ENCODE peak calls at places on chromosome 21, in six cellular contexts. G is H1, P is K562, J is HepG2, T is GM23338, F is GM12878. U is an unnamed sample.

GRCh38 chr21:34983680-34984086 is 65.4 kb downstream of the RUNX1 start:
- DNase-seq in F (no peak), P (peak), T (no peak), J (no peak), G (no peak), U (no peak)

GRCh38 chr21:31557956-31558838 is 101.3 kb upstream of the SOD1 start:
- DNase-seq in P (no peak), F (no peak), T (peak), J (no peak), G (peak), U (peak)

GRCh38 chr21:23952269-23952668 is 1655.0 kb downstream of the MRPL39 start:
- DNase-seq in G (no peak), J (no peak), F (no peak), T (no peak), P (no peak), U (no peak)

GRCh38 chr21:39347537-39347936 is 1.4 kb downstream of the HMGN1 start:
- DNase-seq in F (no peak), P (no peak), T (no peak), G (no peak), J (no peak), U (no peak)

GRCh38 chr21:31873696-31874599 is 1.1 kb downstream of the HUNK start:
- DNase-seq in G (peak), J (no peak), P (peak), F (no peak), T (peak), U (peak)

GRCh38 chr21:45837936-45838335 is 143.6 kb upstream of the COL6A1 start:
- DNase-seq in F (no peak), J (no peak), P (no peak), G (no peak), T (no peak), U (no peak)

GRCh38 chr21:15840406-15840805 is 110.6 kb downstream of the USP25 start:
- DNase-seq in T (no peak), P (no peak), J (no peak), F (no peak), G (no peak), U (no peak)

GRCh38 chr21:46097826-46098286 is at the start of gene COL6A2:
- DNase-seq in G (peak), P (peak), J (no peak), F (no peak), T (peak), U (peak)

GRCh38 chr21:45102391-45102932 is 28.1 kb downstream of the ADARB1 start:
- DNase-seq in J (no peak), T (peak), F (no peak), P (no peak), G (no peak), U (no peak)

GRCh38 chr21:24994717-24995116 is 612.6 kb downstream of the MRPL39 start:
- DNase-seq in J (no peak), P (no peak), T (no peak), G (no peak), F (no peak), U (no peak)

GRCh38 chr21:28615276-28615675 is 377.4 kb downstream of the LTN1 start:
- DNase-seq in G (no peak), P (no peak), J (no peak), T (no peak), F (no peak), U (no peak)

DNA sequence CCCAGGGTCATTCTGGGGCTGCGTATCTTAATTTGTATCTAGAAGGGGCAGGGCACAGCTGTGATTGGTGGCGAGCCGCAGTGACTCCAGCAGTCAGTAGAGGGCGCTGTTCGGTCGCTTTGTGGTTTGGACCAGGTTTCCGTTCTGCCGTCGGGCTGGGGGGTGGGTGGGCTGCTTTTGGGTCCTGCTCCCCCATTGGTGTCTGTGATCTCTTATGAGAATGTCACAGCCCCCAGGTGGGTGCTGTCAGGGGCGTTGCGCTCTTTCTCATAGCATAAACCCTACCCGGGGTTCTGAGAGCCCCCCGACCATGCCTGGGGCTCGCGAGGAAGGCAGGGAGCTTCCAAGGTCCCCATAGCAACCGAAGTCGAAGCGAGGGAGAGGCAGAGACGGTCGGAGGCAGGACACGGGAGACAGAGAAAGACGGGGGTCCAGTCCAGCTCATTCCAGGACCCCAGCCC is 5.4 kb downstream of the TFF3 start:
- DNase-seq in G (peak), F (no peak), P (peak), J (no peak), T (peak), U (peak)
- TF ChIP-seq CREB1 in G (peak), F (no peak), P (no peak), J (no peak), T (no peak), U (no peak)

GRCh38 chr21:42202321-42202720 is 16.6 kb upstream of the ABCG1 start:
- DNase-seq in G (no peak), F (no peak), J (no peak), T (no peak), P (no peak), U (no peak)

GRCh38 chr21:42199488-42200463 is 19.2 kb upstream of the ABCG1 start:
- DNase-seq in J (peak), F (peak), T (no peak), P (no peak), G (no peak), U (no peak)

GRCh38 chr21:42201615-42202161 is 17.3 kb upstream of the ABCG1 start:
- DNase-seq in G (no peak), J (no peak), F (no peak), T (no peak), P (no peak), U (no peak)

GRCh38 chr21:42198949-42199348 is 20.0 kb upstream of the ABCG1 start:
- DNase-seq in T (no peak), J (no peak), P (no peak), F (no peak), G (no peak), U (no peak)

DNA sequence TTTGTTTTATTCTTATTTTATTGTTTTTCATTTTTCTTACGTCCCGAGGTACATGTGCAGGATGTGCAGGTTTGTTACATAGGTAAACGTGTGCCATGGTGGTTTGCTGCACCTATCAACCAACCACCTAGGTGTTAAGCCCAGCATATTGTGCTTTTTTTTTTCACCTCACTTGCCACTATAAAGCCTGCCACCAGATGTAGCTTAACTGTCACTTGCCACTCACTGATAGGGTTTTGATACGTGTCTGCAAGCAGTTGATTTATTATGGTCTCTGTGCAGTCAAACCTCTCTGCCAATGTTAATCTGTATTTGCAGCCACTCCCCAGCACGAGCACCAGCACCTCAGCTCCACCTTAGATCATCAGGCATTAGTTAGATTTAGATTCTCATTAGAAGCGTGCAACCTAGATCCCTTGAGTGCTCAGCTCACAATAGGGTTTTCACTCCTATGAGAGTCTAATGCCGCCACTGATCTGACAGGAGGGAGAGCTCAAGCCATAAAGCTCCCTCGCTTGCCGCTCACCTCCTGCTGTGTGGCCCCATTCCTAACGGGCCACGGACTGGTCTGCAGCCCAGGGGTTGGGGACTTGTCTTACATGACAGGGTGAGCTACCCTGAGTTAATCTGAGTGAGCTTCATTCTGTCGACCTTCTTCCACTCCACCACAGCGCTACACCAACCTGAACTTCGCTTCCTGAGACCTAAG is 17.9 kb upstream of the ABCG1 start:
- DNase-seq in G (no peak), F (no peak), J (no peak), T (no peak), P (no peak), U (no peak)
- TF ChIP-seq CREB1 in G (no peak), F (no peak), J (no peak), T (no peak), P (no peak), U (no peak)

GRCh38 chr21:43603230-43603626 is 56.1 kb downstream of the HSF2BP start:
- DNase-seq in T (no peak), J (no peak), G (no peak), P (no peak), F (no peak), U (no peak)
- TF ChIP-seq CREB1 in T (no peak), J (no peak), G (no peak), P (no peak), F (no peak), U (no peak)

DNA sequence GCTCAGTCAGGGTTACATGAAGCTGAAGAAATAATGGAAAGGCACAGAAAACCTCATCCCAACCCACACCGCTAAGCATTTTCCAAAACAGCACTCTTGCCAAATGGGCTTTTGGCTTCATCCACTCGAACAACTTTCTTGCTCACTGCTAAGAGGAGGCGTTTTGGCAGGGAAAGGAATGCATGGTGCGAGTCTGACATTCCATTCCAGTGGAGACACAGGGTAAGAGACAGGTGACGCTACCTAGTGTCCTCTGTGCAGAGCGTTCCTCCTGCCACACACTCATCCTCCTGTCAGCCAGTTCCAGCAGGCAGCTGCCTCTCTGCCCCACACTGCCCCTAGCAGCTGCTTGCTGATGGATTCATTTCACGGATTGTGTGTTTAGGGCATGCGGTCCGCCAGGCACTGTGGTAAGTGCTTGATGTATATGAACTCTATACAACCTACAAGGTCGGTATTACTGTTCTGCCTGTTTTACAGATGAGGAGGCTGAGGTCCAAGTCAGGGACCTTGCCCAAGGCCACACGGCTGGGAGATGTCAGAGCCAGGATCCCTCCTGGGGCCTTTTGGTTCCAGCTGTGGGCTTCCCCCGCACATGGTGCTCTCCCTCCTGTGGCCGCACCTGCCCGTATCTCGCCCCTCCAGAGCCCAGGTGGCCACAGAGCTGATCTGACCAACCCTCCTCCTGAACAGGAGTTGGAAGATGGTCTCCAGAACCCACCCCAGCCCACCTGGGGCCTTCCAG is 25.7 kb upstream of the BACE2 start:
- DNase-seq in P (no peak), T (peak), G (no peak), F (no peak), J (peak), U (no peak)
- TF ChIP-seq CREB1 in P (no peak), T (no peak), G (no peak), F (no peak), J (no peak), U (no peak)

GRCh38 chr21:27425172-27425571 is 458.3 kb upstream of the ADAMTS5 start:
- DNase-seq in G (no peak), F (no peak), T (peak), J (no peak), P (no peak), U (no peak)
- TF ChIP-seq CREB1 in G (no peak), F (no peak), T (no peak), J (no peak), P (no peak), U (no peak)

DNA sequence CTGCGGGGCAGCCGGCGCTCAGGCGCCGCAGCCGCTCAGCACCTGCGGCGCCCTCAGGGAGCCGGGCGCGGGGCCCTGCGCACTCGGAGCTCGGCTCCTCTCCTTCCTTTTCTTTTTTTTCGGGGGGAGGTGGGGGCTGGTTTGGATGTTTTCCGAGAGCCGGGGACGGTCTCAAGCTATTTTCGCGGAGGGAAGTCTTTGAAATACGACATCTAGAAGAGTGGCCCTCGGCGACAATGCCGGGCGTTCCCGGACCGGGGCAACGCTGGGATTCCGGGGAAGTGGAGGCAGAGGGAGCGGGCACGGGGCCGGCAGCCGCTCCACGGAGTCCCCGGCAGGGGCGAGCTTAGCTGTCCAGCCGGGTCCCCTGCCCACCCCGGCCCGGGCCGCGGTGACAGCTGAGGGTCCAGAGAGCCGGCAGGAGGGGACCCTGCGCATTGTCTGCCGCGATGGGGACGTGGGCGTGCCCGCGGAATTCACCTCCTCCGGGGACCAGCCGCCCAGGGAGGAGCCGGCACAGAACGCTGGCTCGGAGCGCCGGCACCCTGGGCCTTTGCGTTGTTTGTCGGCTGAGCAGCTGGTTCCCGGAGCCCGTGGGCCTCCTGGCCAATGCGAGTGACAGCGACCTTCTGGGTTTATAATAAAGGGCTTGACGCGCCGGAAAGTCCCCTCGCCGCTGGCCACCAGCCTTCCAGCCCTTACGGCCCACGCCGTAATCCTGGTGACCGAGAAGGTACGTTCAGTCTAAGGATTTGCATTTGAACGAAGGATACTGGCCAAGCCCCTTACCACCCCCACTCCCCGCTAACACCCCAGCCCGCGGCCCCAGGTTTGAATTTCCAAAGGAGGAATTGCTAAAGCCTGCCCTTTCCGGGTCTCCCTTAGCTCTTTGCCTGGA is 582 bp downstream of the SLC37A1 start:
- DNase-seq in F (no peak), J (no peak), P (no peak), G (peak), T (peak), U (peak)
- TF ChIP-seq CREB1 in F (no peak), J (no peak), P (no peak), G (no peak), T (no peak), U (no peak)

GRCh38 chr21:44065428-44065827 is 41.8 kb upstream of the PWP2 start:
- DNase-seq in G (no peak), P (no peak), F (no peak), J (no peak), T (no peak), U (no peak)
- TF ChIP-seq CREB1 in G (no peak), P (no peak), F (peak), J (no peak), T (no peak), U (no peak)

GRCh38 chr21:18499761-18500376 is 96.3 kb upstream of the TMPRSS15 start:
- DNase-seq in G (peak), T (peak), J (peak), P (peak), F (no peak), U (peak)
- TF ChIP-seq CREB1 in G (no peak), T (no peak), J (no peak), P (no peak), F (no peak), U (no peak)

DNA sequence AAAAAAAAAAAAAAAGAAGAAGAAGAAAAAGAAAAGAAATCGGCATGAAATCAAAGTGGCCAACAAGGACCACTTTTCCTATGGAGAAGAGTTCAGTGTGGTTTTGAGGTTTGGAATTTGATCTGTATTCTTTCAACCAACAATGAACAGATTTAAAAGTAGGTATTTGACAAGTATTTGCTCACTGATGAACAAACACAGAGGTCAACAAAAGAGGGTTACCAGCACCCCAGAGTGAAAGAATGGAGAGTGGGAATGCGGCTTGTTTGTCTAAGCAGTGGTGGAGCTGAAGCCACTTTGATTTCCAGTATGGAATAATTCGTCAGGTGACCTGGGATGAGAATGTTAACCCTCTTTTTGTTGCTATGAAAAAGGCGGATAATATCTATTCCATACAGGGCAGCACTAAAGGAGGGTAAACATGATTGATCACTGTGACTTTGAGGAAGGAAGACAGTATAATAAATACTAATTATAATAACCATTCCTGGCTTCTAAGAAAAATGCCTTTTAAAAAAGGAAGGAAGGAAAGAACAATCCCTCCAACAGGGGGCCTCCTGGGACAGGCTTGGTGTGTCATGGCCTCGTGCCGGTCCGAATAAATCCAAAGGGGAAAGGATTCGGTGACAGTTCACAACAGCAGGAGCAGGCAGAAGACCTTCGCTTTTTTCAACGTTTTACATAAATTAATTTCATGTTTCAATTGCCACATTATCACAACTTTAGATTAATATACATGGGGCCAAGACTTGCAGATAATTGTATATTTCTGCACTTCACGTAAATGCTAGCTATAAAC is 37.2 kb upstream of the SIM2 start:
- DNase-seq in F (no peak), J (peak), G (no peak), T (peak), P (peak), U (peak)
- TF ChIP-seq CREB1 in F (no peak), J (no peak), G (no peak), T (peak), P (no peak), U (no peak)

GRCh38 chr21:26977741-26978140 is 10.9 kb upstream of the ADAMTS5 start:
- DNase-seq in P (no peak), F (no peak), T (no peak), J (no peak), G (no peak), U (no peak)

DNA sequence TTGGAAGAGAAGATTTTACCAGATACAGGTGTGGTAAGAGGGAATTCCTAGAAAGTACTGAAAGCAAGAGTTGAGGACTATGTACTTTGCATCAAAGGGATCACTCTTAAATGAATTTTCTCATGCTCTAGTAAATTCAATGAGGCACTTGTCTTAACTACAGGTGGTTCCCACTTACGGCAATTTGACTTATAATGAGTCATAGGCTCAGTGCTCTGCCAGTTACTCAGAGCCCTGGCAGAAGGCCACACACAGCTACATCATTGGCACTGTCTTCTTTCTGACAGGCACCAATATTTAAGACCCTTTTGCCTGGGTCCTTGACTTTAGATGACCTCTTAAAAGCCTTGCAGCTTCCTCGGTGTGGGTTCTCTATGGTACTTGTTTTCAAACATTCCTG is 15.9 kb upstream of the ADAMTS5 start:
- DNase-seq in J (no peak), F (no peak), P (no peak), G (no peak), T (peak), U (no peak)
- TF ChIP-seq CREB1 in J (no peak), F (no peak), P (no peak), G (no peak), T (no peak), U (no peak)